ENCODE peak calls at places on chromosomes 5 and 9, in four cellular contexts. K is stromal cell of bone marrow, L is iPS-NIHi11, C is left ventricle myocardium inferior. T is an unnamed sample.

GRCh38 chr5:67166460-67166871 is 30.1 kb downstream of the CD180 start:
- DNase-seq in K (no peak), L (peak), C (peak), T (no peak)

GRCh38 chr5:140073296-140073695 is 30.2 kb upstream of the NRG2 start:
- DNase-seq in K (peak), L (no peak), C (no peak), T (no peak)

GRCh38 chr5:80959768-80960442 is at the start of gene RASGRF2:
- DNase-seq in K (no peak), L (peak), C (peak), T (no peak)

GRCh38 chr5:81140461-81140860 is 92.7 kb upstream of the CKMT2 start:
- DNase-seq in K (no peak), L (no peak), C (no peak), T (no peak)

GRCh38 chr9:89473762-89474469 is 24.0 kb downstream of the SEMA4D start:
- DNase-seq in K (no peak), L (no peak), C (no peak), T (peak)

GRCh38 chr9:93091453-93092081 is 4.5 kb upstream of the CARD19 start:
- DNase-seq in K (peak), L (peak), C (no peak), T (no peak)

GRCh38 chr9:272251-273213 is 57.9 kb downstream of the DOCK8 start:
- DNase-seq in K (no peak), L (no peak), C (no peak), T (no peak)

GRCh38 chr5:143111799-143112198 is 291.7 kb downstream of the NR3C1 start:
- DNase-seq in K (no peak), L (no peak), C (no peak), T (no peak)

GRCh38 chr5:140549237-140550144 is 2.0 kb downstream of the EIF4EBP3 start:
- DNase-seq in K (no peak), L (no peak), C (no peak), T (no peak)

GRCh38 chr5:55897905-55898304 is 46.7 kb downstream of the IL31RA start:
- DNase-seq in K (peak), L (no peak), C (peak), T (peak)

GRCh38 chr5:66989286-66989685 is 207.3 kb downstream of the CD180 start:
- DNase-seq in K (peak), L (no peak), C (no peak), T (no peak)

GRCh38 chr5:5795074-5795779 is 372.8 kb downstream of the ICE1 start:
- DNase-seq in K (no peak), L (no peak), C (peak), T (no peak)

GRCh38 chr5:14686517-14686916 is 22.0 kb downstream of the OTULIN start:
- DNase-seq in K (no peak), L (no peak), C (no peak), T (no peak)

GRCh38 chr9:25716220-25716872 is 38.1 kb upstream of the TUSC1 start:
- DNase-seq in K (peak), L (peak), C (no peak), T (peak)

GRCh38 chr9:116287721-116288120 is 134.1 kb downstream of the PAPPA start:
- DNase-seq in K (peak), L (no peak), C (no peak), T (no peak)

GRCh38 chr9:125744616-125745387 is 2.4 kb upstream of the PBX3 start:
- DNase-seq in K (peak), L (no peak), C (no peak), T (peak)

GRCh38 chr9:105038057-105038456 is 110.1 kb upstream of the ABCA1 start:
- DNase-seq in K (no peak), L (no peak), C (no peak), T (no peak)

T was measured in AG09309.